ENCODE peak calls at places on chromosomes 5 and 9, in five cellular contexts. E, D, X, V and H are unnamed samples.

GRCh38 chr5:154590093-154590724 is 112.2 kb upstream of the HAND1 start:
- DNase-seq in X (no peak), D (no peak), V (no peak), E (no peak), H (no peak)

GRCh38 chr5:169122951-169123350 is 178.0 kb downstream of the SLIT3 start:
- DNase-seq in V (no peak), D (no peak), X (no peak), E (no peak), H (no peak)

GRCh38 chr9:20835364-20836286 is 151.6 kb downstream of the FOCAD start:
- DNase-seq in V (no peak), X (peak), D (no peak), E (peak), H (no peak)

GRCh38 chr5:10111575-10111974 is 138.1 kb downstream of the ATPSCKMT start:
- DNase-seq in X (peak), D (peak), E (peak), V (no peak), H (peak)

GRCh38 chr5:1190296-1190695 is 11.1 kb upstream of the SLC6A19 start:
- DNase-seq in V (no peak), X (no peak), D (no peak), E (no peak), H (no peak)

GRCh38 chr5:179378116-179378440 is 32.8 kb upstream of the ADAMTS2 start:
- DNase-seq in E (no peak), D (no peak), V (peak), X (no peak), H (no peak)

GRCh38 chr5:40165789-40166728 is 513.7 kb upstream of the PTGER4 start:
- DNase-seq in D (no peak), E (peak), X (peak), V (no peak), H (no peak)

GRCh38 chr5:120771181-120771580 is 307.1 kb downstream of the PRR16 start:
- DNase-seq in X (peak), D (no peak), V (no peak), E (no peak), H (no peak)

GRCh38 chr5:96297867-96298266 is 135.2 kb downstream of the PCSK1 start:
- DNase-seq in X (peak), E (no peak), D (no peak), V (no peak), H (no peak)

DNA sequence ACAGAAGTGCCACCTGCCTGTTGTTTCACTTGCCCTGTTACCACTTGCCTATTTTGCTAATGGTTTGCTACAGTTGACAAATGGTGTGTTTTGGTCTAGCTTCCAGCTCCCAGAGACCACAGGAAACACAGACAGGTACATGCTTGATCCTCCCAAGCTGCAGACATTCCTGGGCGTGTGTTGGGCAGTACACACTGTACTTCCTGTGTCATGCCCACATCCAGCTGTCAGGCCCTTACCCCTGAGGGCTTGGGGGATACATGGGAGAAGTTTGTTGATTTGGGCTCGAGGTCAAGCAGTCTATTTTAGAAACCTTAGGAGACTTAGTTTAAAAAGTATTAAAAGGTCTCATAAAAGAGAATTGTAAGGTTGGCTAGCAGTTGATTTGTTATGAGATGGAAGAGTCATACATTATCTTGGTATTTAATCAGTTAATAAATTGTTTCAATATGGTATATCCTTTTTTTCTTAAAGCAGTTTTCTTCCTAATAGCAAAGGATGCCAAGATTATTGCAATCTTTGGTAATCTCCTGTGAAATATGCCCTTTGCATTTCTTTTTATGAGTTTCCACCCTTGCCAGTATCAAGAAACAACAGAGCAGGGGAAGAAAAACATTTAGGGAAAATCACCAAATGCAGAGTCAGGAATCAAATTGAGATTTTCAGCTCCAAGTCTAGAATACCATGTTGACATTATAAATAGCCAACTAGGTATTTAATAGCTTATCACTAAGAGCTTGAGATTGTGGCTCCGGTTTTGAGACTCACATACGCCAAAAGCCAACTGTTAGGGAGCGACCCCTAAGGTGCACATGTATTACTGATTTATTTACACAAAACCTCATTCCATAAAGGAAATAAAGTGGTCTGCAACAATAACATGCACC is 52.3 kb upstream of the CD180 start:
- DNase-seq in X (no peak), E (peak), V (no peak), D (no peak), H (peak)
- H3K27ac ChIP-seq in X (no peak), E (no peak), V (peak), D (no peak), H (peak)

GRCh38 chr5:139642891-139643871 is 5.0 kb upstream of the CXXC5 start:
- DNase-seq in X (no peak), D (no peak), E (peak), V (no peak), H (no peak)

GRCh38 chr5:139645495-139645871 is 2.7 kb upstream of the CXXC5 start:
- DNase-seq in D (no peak), V (no peak), E (no peak), X (no peak), H (no peak)

GRCh38 chr5:139644001-139644456 is 4.1 kb upstream of the CXXC5 start:
- DNase-seq in D (no peak), X (no peak), E (no peak), V (no peak), H (no peak)

GRCh38 chr5:139646111-139646510 is 2.0 kb upstream of the CXXC5 start:
- DNase-seq in X (no peak), V (no peak), D (no peak), E (no peak), H (no peak)

GRCh38 chr5:139644646-139645494 is 3.3 kb upstream of the CXXC5 start:
- DNase-seq in X (no peak), V (no peak), E (no peak), D (no peak), H (no peak)
- H3K27ac ChIP-seq in X (no peak), V (no peak), E (no peak), D (no peak), H (no peak)

DNA sequence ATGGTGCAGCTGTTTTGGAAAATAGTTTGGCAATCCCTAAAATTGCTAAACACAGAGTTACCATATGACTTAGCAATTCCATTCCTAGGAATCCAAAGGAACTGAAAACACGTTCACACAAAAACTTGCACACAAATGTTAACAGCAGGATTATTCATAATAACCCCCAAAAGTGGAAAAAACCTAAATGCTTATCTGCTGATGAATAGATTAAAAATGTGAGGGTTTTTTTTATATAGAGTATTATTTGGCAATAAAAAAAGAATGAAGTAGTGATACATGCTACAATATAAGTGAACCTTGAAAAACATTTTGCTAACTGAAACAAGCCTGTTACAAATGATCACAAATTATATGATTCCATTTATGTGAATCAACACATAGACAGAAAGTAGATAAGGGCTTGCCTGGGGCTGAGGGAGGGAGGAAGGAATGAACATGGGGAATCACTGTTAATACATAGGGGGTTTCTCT is 45.1 kb upstream of the TRIO start:
- DNase-seq in V (no peak), E (peak), X (peak), D (no peak), H (no peak)
- H3K27ac ChIP-seq in V (no peak), E (peak), X (peak), D (no peak), H (no peak)

GRCh38 chr5:127038550-127038949 is 8.2 kb upstream of the MARCHF3 start:
- DNase-seq in V (no peak), X (no peak), E (no peak), D (no peak), H (no peak)

GRCh38 chr5:127046343-127047072 is 16.1 kb upstream of the MARCHF3 start:
- DNase-seq in D (no peak), E (no peak), V (no peak), X (no peak), H (no peak)

GRCh38 chr5:127040779-127041520 is 10.6 kb upstream of the MARCHF3 start:
- DNase-seq in X (peak), D (no peak), V (no peak), E (peak), H (peak)

GRCh38 chr5:127042593-127042992 is 12.2 kb upstream of the MARCHF3 start:
- DNase-seq in E (no peak), X (peak), D (no peak), V (no peak), H (no peak)

GRCh38 chr5:127041571-127041970 is 11.2 kb upstream of the MARCHF3 start:
- DNase-seq in V (no peak), D (no peak), X (peak), E (peak), H (no peak)
- H3K27ac ChIP-seq in V (peak), D (no peak), X (no peak), E (peak), H (peak)

GRCh38 chr5:145957388-145957787 is 21.0 kb downstream of the SH3RF2 start:
- DNase-seq in D (no peak), E (no peak), V (no peak), X (no peak), H (no peak)
- H3K27ac ChIP-seq in D (no peak), E (no peak), V (no peak), X (no peak), H (no peak)

DNA sequence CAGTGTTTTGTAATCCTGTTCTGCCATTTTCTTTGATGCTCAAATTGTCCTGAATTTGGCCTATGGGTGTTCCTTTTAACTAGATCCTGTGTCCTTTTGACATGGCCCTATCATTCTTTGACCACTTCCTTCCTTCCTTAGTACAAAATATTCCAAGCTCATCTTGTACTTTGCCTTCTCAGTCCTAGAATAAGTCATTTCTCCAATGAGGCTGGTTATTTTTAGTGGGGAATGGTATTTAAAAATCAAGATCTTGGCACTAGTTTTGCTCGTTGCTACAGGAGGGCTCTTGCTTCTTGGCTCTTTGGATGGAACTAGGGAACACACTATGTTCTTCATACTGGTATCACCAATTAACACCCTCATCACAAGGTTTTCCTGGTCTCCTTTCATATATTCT is 108.1 kb downstream of the UNC13B start:
- DNase-seq in X (no peak), D (no peak), V (no peak), E (no peak), H (no peak)
- H3K27ac ChIP-seq in X (no peak), D (no peak), V (peak), E (no peak), H (no peak)

GRCh38 chr5:38692346-38692745 is 135.9 kb upstream of the LIFR start:
- DNase-seq in D (no peak), X (no peak), E (no peak), V (no peak), H (no peak)
- H3K27ac ChIP-seq in D (no peak), X (no peak), E (no peak), V (no peak), H (no peak)

GRCh38 chr9:18810581-18810980 is 222.4 kb downstream of the SAXO1 start:
- DNase-seq in V (no peak), E (no peak), X (no peak), D (no peak), H (no peak)

GRCh38 chr9:18805386-18805785 is 227.6 kb downstream of the SAXO1 start:
- DNase-seq in D (no peak), X (no peak), E (no peak), V (no peak), H (no peak)

GRCh38 chr9:18806277-18806676 is 226.7 kb downstream of the SAXO1 start:
- DNase-seq in V (no peak), E (no peak), D (no peak), X (no peak), H (no peak)

DNA sequence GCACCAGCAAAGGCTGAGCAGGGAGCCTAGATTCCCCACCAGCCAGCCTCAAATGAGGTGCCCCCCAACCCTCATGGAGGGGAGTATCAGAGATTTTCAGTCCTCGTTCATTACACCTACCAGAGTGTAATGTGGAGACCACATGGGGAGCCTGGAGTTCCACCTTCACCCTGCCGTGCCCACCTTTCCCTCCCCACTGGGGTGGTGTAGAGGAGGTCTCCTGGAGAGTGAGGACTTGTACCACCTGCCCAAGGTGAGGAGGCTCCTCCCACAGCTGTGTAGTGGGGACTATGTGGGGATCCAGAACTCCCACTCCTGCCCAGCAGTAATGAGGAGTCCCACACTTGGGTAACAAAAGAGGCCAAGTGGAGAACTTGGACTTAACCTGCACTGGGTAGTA is 221.8 kb downstream of the SAXO1 start:
- DNase-seq in V (no peak), E (no peak), X (no peak), D (no peak), H (no peak)
- H3K27ac ChIP-seq in V (no peak), E (no peak), X (no peak), D (no peak), H (no peak)

GRCh38 chr5:103804714-103805113 is 242.1 kb upstream of the NUDT12 start:
- DNase-seq in V (no peak), E (peak), X (peak), D (no peak), H (no peak)

GRCh38 chr5:103808464-103809106 is 246.0 kb upstream of the NUDT12 start:
- DNase-seq in E (peak), D (peak), V (no peak), X (peak), H (no peak)
- H3K27ac ChIP-seq in E (no peak), D (no peak), V (no peak), X (no peak), H (no peak)